ENCODE peak calls at places on chromosomes 6 and 20, in nine cellular contexts. E, G, M, H, C, I, S, T and F are unnamed samples.

GRCh38 chr6:64170326-64170725 is 534.7 kb downstream of the PHF3 start:
- DNase-seq in E (no peak), G (no peak), M (no peak), H (no peak), C (no peak), I (no peak), S (no peak), T (no peak), F (no peak)

GRCh38 chr20:5113615-5113986 is 6.2 kb downstream of the PCNA start:
- DNase-seq in E (no peak), G (no peak), M (no peak), H (no peak), C (no peak), I (no peak), S (no peak), T (no peak), F (no peak)

GRCh38 chr6:5082487-5083306 is 2.4 kb upstream of the PPP1R3G start:
- DNase-seq in E (no peak), G (no peak), M (no peak), H (no peak), C (peak), I (peak), S (no peak), T (no peak), F (peak)

GRCh38 chr20:3233131-3233990 is 5.6 kb downstream of the SLC4A11 start:
- DNase-seq in E (no peak), G (no peak), M (no peak), H (no peak), C (no peak), I (no peak), S (no peak), T (no peak), F (no peak)

GRCh38 chr6:1762203-1762602 is 152.5 kb downstream of the FOXC1 start:
- DNase-seq in E (no peak), G (no peak), M (no peak), H (no peak), C (no peak), I (no peak), S (no peak), T (no peak), F (no peak)

GRCh38 chr6:43107344-43108062 is 31.4 kb downstream of the PTK7 start:
- DNase-seq in E (no peak), G (no peak), M (no peak), H (no peak), C (no peak), I (no peak), S (no peak), T (no peak), F (no peak)

GRCh38 chr6:64732888-64733287 is 974.1 kb downstream of the EYS start:
- DNase-seq in E (no peak), G (no peak), M (no peak), H (no peak), C (no peak), I (peak), S (no peak), T (no peak), F (no peak)

GRCh38 chr6:30267423-30267822 is 54.2 kb upstream of the TRIM26 start:
- DNase-seq in E (no peak), G (no peak), M (no peak), H (no peak), C (no peak), I (no peak), S (no peak), T (no peak), F (no peak)

GRCh38 chr20:2800590-2801458 is at the start of gene CPXM1:
- DNase-seq in E (no peak), G (no peak), M (peak), H (no peak), C (no peak), I (no peak), S (no peak), T (no peak), F (no peak)

GRCh38 chr6:63467247-63467954 is 104.9 kb upstream of the LOC128125822 start:
- DNase-seq in E (no peak), G (no peak), M (no peak), H (no peak), C (no peak), I (no peak), S (no peak), T (no peak), F (no peak)

GRCh38 chr6:147204060-147204785 is at the start of gene STXBP5:
- DNase-seq in E (peak), G (peak), M (peak), H (peak), C (peak), I (peak), S (peak), T (peak), F (peak)

GRCh38 chr6:105587349-105588115 is 184.7 kb upstream of the PREP start:
- DNase-seq in E (no peak), G (no peak), M (no peak), H (no peak), C (peak), I (peak), S (no peak), T (no peak), F (no peak)

GRCh38 chr6:128521302-128521632 is 868 bp upstream of the PTPRK start:
- DNase-seq in E (no peak), G (no peak), M (no peak), H (no peak), C (no peak), I (no peak), S (no peak), T (no peak), F (no peak)

GRCh38 chr6:10743514-10743913 is 4.1 kb upstream of the TMEM14B start:
- DNase-seq in E (no peak), G (no peak), M (no peak), H (peak), C (no peak), I (no peak), S (no peak), T (no peak), F (no peak)

GRCh38 chr20:6140947-6141346 is 18.1 kb upstream of the FERMT1 start:
- DNase-seq in E (no peak), G (no peak), M (no peak), H (no peak), C (peak), I (peak), S (peak), T (no peak), F (no peak)

GRCh38 chr6:107670792-107671199 is 153.3 kb downstream of the SCML4 start:
- DNase-seq in E (no peak), G (peak), M (no peak), H (peak), C (peak), I (peak), S (no peak), T (peak), F (no peak)

GRCh38 chr6:119446623-119447008 is 97.1 kb upstream of the MAN1A1 start:
- DNase-seq in E (no peak), G (peak), M (no peak), H (peak), C (peak), I (no peak), S (no peak), T (peak), F (peak)

GRCh38 chr6:4059115-4059777 is 19.7 kb downstream of the FAM217A start:
- DNase-seq in E (no peak), G (no peak), M (no peak), H (no peak), C (peak), I (peak), S (no peak), T (no peak), F (peak)

GRCh38 chr20:57317789-57318371 is 11.7 kb upstream of the SPO11 start:
- DNase-seq in E (no peak), G (no peak), M (peak), H (no peak), C (no peak), I (peak), S (no peak), T (no peak), F (peak)

GRCh38 chr6:44627091-44627878 is 239.8 kb downstream of the CDC5L start:
- DNase-seq in E (no peak), G (peak), M (no peak), H (peak), C (no peak), I (no peak), S (no peak), T (peak), F (no peak)

GRCh38 chr6:13229205-13230085 is 98.9 kb downstream of the TBC1D7 start:
- DNase-seq in E (no peak), G (no peak), M (no peak), H (no peak), C (peak), I (no peak), S (no peak), T (no peak), F (peak)

GRCh38 chr6:122712864-122713612 is 66.5 kb upstream of the FABP7 start:
- DNase-seq in E (no peak), G (no peak), M (no peak), H (no peak), C (no peak), I (no peak), S (no peak), T (no peak), F (no peak)

GRCh38 chr6:70955441-70956190 is 1.2 kb downstream of the B3GAT2 start:
- DNase-seq in E (peak), G (peak), M (peak), H (peak), C (peak), I (peak), S (peak), T (peak), F (peak)

GRCh38 chr6:129494099-129494498 is 215.9 kb downstream of the ARHGAP18 start:
- DNase-seq in E (no peak), G (no peak), M (no peak), H (no peak), C (no peak), I (no peak), S (no peak), T (no peak), F (no peak)

GRCh38 chr6:55794136-55794812 is 81.1 kb downstream of the BMP5 start:
- DNase-seq in E (no peak), G (no peak), M (no peak), H (no peak), C (peak), I (peak), S (no peak), T (no peak), F (no peak)

GRCh38 chr6:160428069-160428430 is 79.9 kb downstream of the SLC22A3 start:
- DNase-seq in E (no peak), G (peak), M (no peak), H (peak), C (no peak), I (no peak), S (no peak), T (peak), F (no peak)

GRCh38 chr6:11101417-11101816 is 7.8 kb downstream of the SMIM13 start:
- DNase-seq in E (no peak), G (no peak), M (no peak), H (no peak), C (no peak), I (no peak), S (no peak), T (no peak), F (no peak)

GRCh38 chr6:17988422-17988944 is 1.0 kb upstream of the KIF13A start:
- DNase-seq in E (no peak), G (no peak), M (no peak), H (no peak), C (no peak), I (no peak), S (no peak), T (no peak), F (no peak)

GRCh38 chr20:10488436-10489053 is 53.4 kb downstream of the SLX4IP start:
- DNase-seq in E (no peak), G (no peak), M (no peak), H (no peak), C (no peak), I (no peak), S (no peak), T (no peak), F (no peak)

GRCh38 chr6:127561660-127562059 is 15.3 kb upstream of the C6orf58 start:
- DNase-seq in E (no peak), G (no peak), M (no peak), H (no peak), C (no peak), I (no peak), S (no peak), T (no peak), F (peak)